ENCODE peak calls at places on chromosomes 3 and 15, in eight cellular contexts. F is GM20000, X is nephron progenitor cell, W is endothelial cell, E is neural crest cell, M is OCI-LY7, L is cardiac fibroblast, S is GM10248. A is an unnamed sample.

GRCh38 chr3:39068556-39068955 is 16.7 kb downstream of the WDR48 start:
- DNase-seq in E (no peak), F (no peak), X (no peak), L (no peak), W (no peak), M (no peak), S (no peak), A (no peak)

GRCh38 chr3:143384076-143384475 is 264.5 kb downstream of the CHST2 start:
- DNase-seq in S (no peak), X (no peak), W (no peak), L (no peak), M (no peak), F (no peak), E (no peak), A (no peak)

GRCh38 chr3:146577662-146578061 is 27.5 kb downstream of the PLSCR5 start:
- DNase-seq in S (no peak), W (no peak), F (peak; percentile 4), E (no peak), M (peak; percentile 34), X (no peak), L (peak; percentile 83), A (peak; percentile 62)

GRCh38 chr15:43795197-43795596 is 3.1 kb downstream of the SERF2 start:
- DNase-seq in W (no peak), E (no peak), X (no peak), M (no peak), F (no peak), S (no peak), L (no peak), A (no peak)

GRCh38 chr15:53830707-53831386 is 71.4 kb upstream of the WDR72 start:
- DNase-seq in W (no peak), S (no peak), E (no peak), M (no peak), L (no peak), F (no peak), X (peak; percentile 8), A (no peak)

GRCh38 chr15:29143909-29144308 is 125.7 kb downstream of the NSMCE3 start:
- DNase-seq in E (no peak), S (no peak), X (no peak), W (no peak), F (no peak), M (no peak), L (peak; percentile 54), A (no peak)

GRCh38 chr15:43934480-43934879 is 107.7 kb downstream of the WDR76 start:
- DNase-seq in F (no peak), L (no peak), X (no peak), E (no peak), S (no peak), M (no peak), W (no peak), A (no peak)

GRCh38 chr3:52355526-52355925 is 39.4 kb downstream of the DNAH1 start:
- DNase-seq in X (no peak), S (no peak), L (no peak), E (no peak), F (no peak), M (no peak), W (no peak), A (no peak)

GRCh38 chr3:53978386-53978785 is 86.7 kb upstream of the SELENOK start:
- DNase-seq in W (no peak), X (no peak), S (no peak), F (no peak), E (no peak), M (no peak), L (no peak), A (no peak)

GRCh38 chr3:48434591-48435222 is 4.8 kb upstream of the PLXNB1 start:
- DNase-seq in S (no peak), W (no peak), L (no peak), M (no peak), X (no peak), E (no peak), F (no peak), A (peak; percentile 18)

GRCh38 chr3:48431224-48432029 is 1.5 kb upstream of the PLXNB1 start:
- DNase-seq in F (no peak), X (no peak), W (no peak), S (no peak), M (no peak), L (no peak), E (no peak), A (no peak)

GRCh38 chr3:48430359-48431101 is 644 bp upstream of the PLXNB1 start:
- DNase-seq in L (peak; percentile 24), X (no peak), M (no peak), E (no peak), S (no peak), F (no peak), W (no peak), A (no peak)

GRCh38 chr3:48433472-48434118 is 3.7 kb upstream of the PLXNB1 start:
- DNase-seq in S (no peak), E (no peak), F (no peak), M (no peak), W (no peak), X (no peak), L (peak; percentile 78), A (no peak)

GRCh38 chr3:48432411-48433371 is 2.8 kb upstream of the PLXNB1 start:
- DNase-seq in L (no peak), W (peak; percentile 30), F (no peak), M (peak; percentile 21), E (no peak), S (no peak), X (no peak), A (no peak)
- TF ChIP-seq CTCF in L (peak; percentile 19), W (peak; percentile 12), F (no peak), M (peak; percentile 68), E (peak; percentile 16), S (peak; percentile 28), X (no peak), A (no peak)

DNA sequence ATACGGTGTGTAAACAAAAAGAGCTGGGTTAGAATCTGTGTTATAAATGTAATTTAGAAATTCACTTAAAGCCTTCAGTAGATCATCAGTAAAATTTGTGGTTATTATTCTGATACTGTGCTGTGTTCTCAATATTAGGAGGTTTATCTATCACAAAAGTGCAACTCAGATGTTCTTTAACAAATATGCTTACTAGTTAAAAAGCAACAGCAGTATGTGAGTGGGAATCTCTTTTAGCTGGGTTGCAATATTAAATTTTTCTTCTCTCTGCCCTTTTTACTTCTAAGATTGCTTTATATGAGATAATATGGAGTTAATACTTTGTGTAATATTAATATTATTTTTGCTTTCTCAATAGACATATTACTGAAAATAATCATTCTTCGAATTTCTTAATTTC is 53.4 kb downstream of the CHD2 start:
- DNase-seq in F (no peak), E (no peak), M (no peak), X (no peak), W (no peak), S (no peak), L (no peak), A (no peak)
- TF ChIP-seq CTCF in F (no peak), E (no peak), M (no peak), X (no peak), W (no peak), S (no peak), L (no peak), A (no peak)

GRCh38 chr3:173587055-173587454 is 189.5 kb downstream of the NLGN1 start:
- DNase-seq in X (no peak), M (no peak), S (no peak), E (no peak), F (no peak), L (no peak), W (no peak), A (no peak)

GRCh38 chr3:173583496-173583895 is 186.0 kb downstream of the NLGN1 start:
- DNase-seq in S (no peak), X (no peak), L (no peak), E (no peak), W (no peak), F (no peak), M (no peak), A (no peak)

GRCh38 chr3:173584834-173585831 is 187.6 kb downstream of the NLGN1 start:
- DNase-seq in S (no peak), E (peak; percentile 52), L (peak; percentile 49), W (peak; percentile 69), F (peak; percentile 2), M (no peak), X (peak; percentile 59), A (no peak)

GRCh38 chr3:173586176-173586575 is 188.6 kb downstream of the NLGN1 start:
- DNase-seq in S (no peak), E (no peak), L (no peak), X (no peak), M (no peak), F (no peak), W (no peak), A (no peak)

DNA sequence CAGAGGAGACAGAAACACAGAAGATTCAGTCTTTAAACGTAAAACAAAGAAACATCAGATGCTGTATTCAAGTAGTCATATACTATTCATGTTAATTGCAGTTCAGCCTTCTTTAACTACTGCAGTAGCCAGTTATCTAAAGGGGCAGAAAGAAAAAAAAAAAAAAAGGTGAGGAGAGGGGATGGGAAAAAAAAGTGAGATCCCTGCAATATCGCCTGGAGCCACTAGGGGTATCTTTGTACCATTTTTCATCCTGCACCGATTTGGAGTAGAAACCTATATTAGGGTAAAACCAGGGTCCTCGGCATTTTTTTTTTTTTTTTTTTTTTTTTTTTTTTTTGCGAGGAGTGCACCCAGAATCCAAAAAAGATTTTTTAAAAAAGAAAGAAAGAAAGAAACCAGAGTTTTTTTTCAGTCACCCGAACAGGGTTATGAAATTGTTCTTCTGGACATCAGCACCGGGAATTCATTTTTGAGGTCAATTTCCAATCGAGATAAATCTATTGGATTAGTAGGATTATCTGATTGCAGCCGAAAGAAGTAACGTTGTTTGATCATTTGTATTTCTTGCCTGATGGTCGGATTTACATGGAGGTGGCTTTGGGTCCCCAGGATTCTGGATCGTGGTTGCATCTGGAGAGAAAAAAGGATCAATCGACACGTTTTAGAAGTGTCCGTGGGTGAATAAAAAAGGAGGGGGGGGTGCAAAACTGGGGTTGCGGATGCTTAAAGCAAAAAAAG is 186.7 kb downstream of the NLGN1 start:
- DNase-seq in F (peak; percentile 6), S (peak; percentile 19), X (peak; percentile 59), W (peak; percentile 58), L (peak; percentile 45), M (peak; percentile 6), E (peak; percentile 53), A (peak; percentile 6)
- TF ChIP-seq CTCF in F (no peak), S (peak; percentile 3), X (peak; percentile 70), W (peak; percentile 82), L (peak; percentile 73), M (peak; percentile 69), E (peak; percentile 72), A (peak; percentile 63)

DNA sequence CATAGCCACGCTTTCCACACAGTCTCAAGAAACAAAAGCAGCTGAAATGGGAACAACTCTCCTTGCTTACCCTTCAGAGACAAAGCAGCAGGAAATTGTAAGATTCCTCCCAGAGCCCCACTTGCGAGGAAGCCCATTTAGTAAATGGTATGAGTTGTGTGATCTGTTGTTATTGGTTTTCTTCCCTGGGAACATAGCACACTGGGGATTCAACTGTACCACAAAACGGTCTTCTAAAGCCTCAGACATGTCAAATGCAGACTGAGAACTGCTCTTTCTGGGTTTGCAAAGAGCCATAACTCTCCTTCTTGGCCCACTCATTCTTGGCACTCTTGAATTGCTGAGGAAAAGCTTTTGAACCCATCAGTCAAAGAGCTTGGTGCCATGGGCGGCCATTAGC is 101.0 kb upstream of the COL8A1 start:
- DNase-seq in F (no peak), S (no peak), W (no peak), M (no peak), E (no peak), X (no peak), L (no peak), A (no peak)
- TF ChIP-seq CTCF in F (no peak), S (no peak), W (no peak), M (no peak), E (no peak), X (no peak), L (no peak), A (no peak)